ENCODE peak calls at places on chromosomes 2 and 18, in five cellular contexts. B is HCEC 1CT, H is MCF 10A, N is psoas muscle, K is T-helper 9 cell. J is an unnamed sample.

GRCh38 chr2:112867701-112868631 is 31.4 kb upstream of the IL1B start:
- DNase-seq in B (no peak), H (no peak), N (no peak), K (no peak), J (no peak)

GRCh38 chr2:4053769-4054493 is 350.6 kb downstream of the DCDC2C start:
- DNase-seq in B (no peak), H (peak), N (no peak), K (no peak), J (no peak)

GRCh38 chr2:234500394-234501006 is 3.6 kb upstream of the ARL4C start:
- DNase-seq in B (peak), H (peak), N (peak), K (peak), J (no peak)

GRCh38 chr2:223180463-223180862 is 128.5 kb downstream of the KCNE4 start:
- DNase-seq in B (no peak), H (no peak), N (no peak), K (no peak), J (no peak)

GRCh38 chr18:48295586-48296311 is 113.4 kb downstream of the ZBTB7C start:
- DNase-seq in B (peak), H (no peak), N (no peak), K (no peak), J (peak)

GRCh38 chr2:42167458-42167857 is 1.7 kb upstream of the EML4 start:
- DNase-seq in B (no peak), H (no peak), N (no peak), K (no peak), J (no peak)

GRCh38 chr2:101558740-101559508 is 84.0 kb upstream of the RFX8 start:
- DNase-seq in B (peak), H (no peak), N (no peak), K (no peak), J (no peak)

GRCh38 chr2:176022048-176022447 is 20.0 kb upstream of the LNPK start:
- DNase-seq in B (no peak), H (no peak), N (no peak), K (no peak), J (no peak)

GRCh38 chr2:112201706-112202430 is 53.0 kb downstream of the ZC3H8 start:
- DNase-seq in B (no peak), H (no peak), N (no peak), K (no peak), J (no peak)

GRCh38 chr2:950627-950992 is at the start of gene SNTG2:
- DNase-seq in B (no peak), H (no peak), N (peak), K (peak), J (peak)